ENCODE peak calls at places on chromosomes 12 and 14, in seven cellular contexts. U is tibial artery; K is naive thymus-derived CD4-positive, alpha-beta T cell; N is CD4-positive, CD25-positive, alpha-beta regulatory T cell; H is astrocyte; Z is AG04450; J is lower lobe of right lung. W is an unnamed sample. For H3K27me3, the result is how much of the 10 kb centered on the place peaks cover.

GRCh38 chr14:74596747-74597456 is 15.1 kb downstream of the LTBP2 start:
- DNase-seq in U (no peak), K (no peak), N (no peak), H (peak), Z (peak), J (no peak), W (peak)

GRCh38 chr12:52837341-52837741 is 3.2 kb upstream of the KRT79 start:
- DNase-seq in U (no peak), K (no peak), N (no peak), H (peak), Z (peak), J (no peak), W (no peak)

GRCh38 chr12:106903241-106903950 is 52.3 kb upstream of the TMEM263 start:
- DNase-seq in U (peak), K (peak), N (peak), H (peak), Z (no peak), J (peak), W (peak)

GRCh38 chr14:102525213-102526143 is 15.9 kb upstream of the ANKRD9 start:
- DNase-seq in U (no peak), K (peak), N (peak), H (peak), Z (no peak), J (no peak), W (peak)

GRCh38 chr14:76762617-76763361 is 1.5 kb downstream of the VASH1 start:
- DNase-seq in U (peak), K (no peak), N (no peak), H (no peak), Z (no peak), J (no peak), W (peak)

GRCh38 chr12:72075401-72075800 is 136.8 kb downstream of the TPH2 start:
- DNase-seq in U (no peak), K (no peak), N (no peak), H (no peak), Z (no peak), J (no peak), W (no peak)

GRCh38 chr12:50082644-50083043 is 2.5 kb upstream of the SMARCD1 start:
- DNase-seq in U (no peak), K (no peak), N (no peak), H (no peak), Z (no peak), J (no peak), W (no peak)

GRCh38 chr12:80593766-80594165 is 113.7 kb upstream of the MYF6 start:
- DNase-seq in U (no peak), K (no peak), N (no peak), H (peak), Z (peak), J (no peak), W (no peak)

GRCh38 chr12:78887008-78887407 is 22.4 kb downstream of the SYT1 start:
- DNase-seq in U (no peak), K (no peak), N (no peak), H (peak), Z (no peak), J (no peak), W (no peak)

GRCh38 chr12:46152456-46152855 is 116.4 kb downstream of the SLC38A1 start:
- DNase-seq in U (no peak), K (no peak), N (no peak), H (no peak), Z (no peak), J (no peak), W (no peak)

GRCh38 chr12:54033106-54033979 is 493 bp downstream of the HOXC5 start:
- DNase-seq in U (peak), K (no peak), N (no peak), H (no peak), Z (no peak), J (no peak), W (no peak)

GRCh38 chr12:54032627-54033100 is at the start of gene HOXC5:
- DNase-seq in U (peak), K (peak), N (peak), H (peak), Z (no peak), J (no peak), W (peak)

GRCh38 chr12:54030889-54031860 is 1.7 kb upstream of the HOXC5 start:
- DNase-seq in U (peak), K (no peak), N (no peak), H (peak), Z (no peak), J (no peak), W (no peak)

GRCh38 chr12:54030442-54030801 is 2.2 kb downstream of the HOXC6 start:
- DNase-seq in U (no peak), K (no peak), N (no peak), H (no peak), Z (no peak), J (no peak), W (no peak)

GRCh38 chr12:54032220-54032619 is 630 bp upstream of the HOXC5 start:
- DNase-seq in U (no peak), K (no peak), N (no peak), H (no peak), Z (no peak), J (no peak), W (no peak)
- H3K27me3 ChIP-seq in U (under half), K (half or more), N (under half), H (half or more), Z (half or more), J (half or more), W (under half)

GRCh38 chr12:6263931-6264330 is 46.6 kb upstream of the PLEKHG6 start:
- DNase-seq in U (no peak), K (no peak), N (no peak), H (peak), Z (no peak), J (peak), W (no peak)

GRCh38 chr12:6262635-6263034 is 47.8 kb upstream of the PLEKHG6 start:
- DNase-seq in U (no peak), K (no peak), N (no peak), H (no peak), Z (no peak), J (no peak), W (no peak)

GRCh38 chr12:6265038-6265405 is 45.5 kb upstream of the PLEKHG6 start:
- DNase-seq in U (no peak), K (no peak), N (no peak), H (no peak), Z (no peak), J (peak), W (no peak)

GRCh38 chr12:6264402-6265037 is 46.0 kb upstream of the PLEKHG6 start:
- DNase-seq in U (no peak), K (no peak), N (no peak), H (no peak), Z (no peak), J (peak), W (no peak)

DNA sequence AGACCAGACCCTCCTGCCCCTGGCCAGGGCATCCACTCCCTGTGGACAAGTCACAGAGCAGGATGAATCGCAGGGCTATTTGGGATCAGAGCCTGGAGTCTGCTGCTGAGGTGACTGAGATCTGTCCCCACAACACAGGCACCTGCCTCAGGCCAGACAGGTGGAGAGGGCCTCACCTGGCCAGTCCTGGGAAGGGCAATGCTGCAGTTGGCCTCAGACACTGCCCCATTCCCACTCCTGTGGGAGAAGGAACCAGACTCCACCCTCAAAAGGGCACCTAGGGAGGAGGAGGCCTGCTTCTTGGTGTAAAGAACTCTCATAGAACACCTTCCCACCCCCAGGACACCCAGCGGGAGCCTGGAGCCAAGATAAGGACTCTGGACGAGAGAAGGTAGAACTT is 48.3 kb upstream of the PLEKHG6 start:
- DNase-seq in U (no peak), K (no peak), N (no peak), H (no peak), Z (no peak), J (no peak), W (no peak)
- H3K27ac ChIP-seq in U (no peak), K (no peak), N (no peak), H (no peak), Z (no peak), J (no peak), W (no peak)

DNA sequence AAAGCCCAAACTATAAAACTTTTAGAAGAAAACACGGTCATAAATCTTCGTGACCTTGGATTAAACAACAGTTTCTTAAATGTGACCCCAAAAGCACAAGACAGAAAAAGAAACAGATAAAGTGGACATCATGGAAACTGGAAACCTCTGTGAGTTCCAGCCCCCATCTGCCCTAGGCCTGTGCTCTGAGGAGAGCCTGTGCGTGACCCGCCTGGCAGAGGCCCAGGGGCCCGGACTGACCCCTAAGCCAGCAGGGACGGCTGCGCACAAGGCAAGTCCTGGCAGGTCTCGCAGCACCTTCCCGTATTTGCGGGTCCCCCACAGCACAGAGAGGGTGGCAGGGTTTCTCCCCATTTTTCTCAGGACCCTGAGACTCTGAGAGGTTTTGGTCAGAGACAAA is 76.0 kb downstream of the CHGA start:
- DNase-seq in U (no peak), K (no peak), N (no peak), H (no peak), Z (no peak), J (no peak), W (no peak)
- H3K27me3 ChIP-seq in U (under half), K (under half), N (under half), H (under half), Z (under half), J (under half), W (under half)

GRCh38 chr12:93106910-93107309 is 177.8 kb upstream of the EEA1 start:
- DNase-seq in U (no peak), K (no peak), N (no peak), H (no peak), Z (no peak), J (no peak), W (no peak)

GRCh38 chr12:93107514-93107942 is 178.4 kb upstream of the EEA1 start:
- DNase-seq in U (no peak), K (no peak), N (no peak), H (no peak), Z (no peak), J (no peak), W (no peak)

GRCh38 chr12:93107943-93108342 is 178.8 kb upstream of the EEA1 start:
- DNase-seq in U (no peak), K (no peak), N (no peak), H (no peak), Z (no peak), J (no peak), W (no peak)

GRCh38 chr12:93109794-93110203 is 180.7 kb upstream of the EEA1 start:
- DNase-seq in U (no peak), K (no peak), N (no peak), H (no peak), Z (no peak), J (no peak), W (no peak)

DNA sequence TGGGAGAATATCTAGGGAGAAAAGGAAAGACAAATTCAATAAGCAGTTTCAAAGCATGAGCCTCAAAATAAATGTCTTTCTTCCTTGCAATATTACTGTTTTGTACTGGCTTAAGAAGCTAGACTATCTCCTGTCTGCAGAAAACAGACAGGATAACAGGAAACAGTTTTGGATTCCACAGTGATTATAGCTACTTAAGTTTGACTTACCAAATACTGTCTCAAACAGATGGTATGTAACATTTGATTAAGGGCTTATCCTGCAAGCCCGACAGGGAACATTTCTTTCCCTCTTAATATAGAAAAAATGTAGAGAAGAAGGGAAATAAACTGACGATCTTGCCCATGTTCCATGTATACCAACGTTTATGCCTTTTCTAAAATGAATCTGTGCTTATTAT is 179.9 kb upstream of the EEA1 start:
- DNase-seq in U (no peak), K (no peak), N (no peak), H (no peak), Z (no peak), J (no peak), W (no peak)
- H3K27ac ChIP-seq in U (no peak), K (no peak), N (no peak), H (peak), Z (no peak), J (no peak), W (no peak)

GRCh38 chr14:50544911-50545310 is 12.5 kb upstream of the MAP4K5 start:
- DNase-seq in U (no peak), K (no peak), N (no peak), H (no peak), Z (no peak), J (peak), W (peak)
- H3K27me3 ChIP-seq in U (under half), K (under half), N (under half), H (under half), Z (under half), J (under half), W (under half)

W was measured in right cardiac atrium.